ENCODE peak calls at places on chromosome 14, in five cellular contexts. Z is IMR-90, N is fibroblast of lung, K is RWPE2, L is body of pancreas. T is an unnamed sample.

GRCh38 chr14:95524706-95525512 is 8.5 kb upstream of the SYNE3 start:
- DNase-seq in L (no peak), K (no peak), N (no peak), Z (peak; percentile 71), T (no peak)

GRCh38 chr14:100755649-100756048 is 29.0 kb downstream of the DLK1 start:
- DNase-seq in Z (peak; percentile 36), L (no peak), K (no peak), N (peak; percentile 18), T (no peak)

GRCh38 chr14:105061428-105062047 is 3.7 kb downstream of the GPR132 start:
- DNase-seq in K (no peak), N (no peak), L (no peak), Z (no peak), T (peak; percentile 50)

GRCh38 chr14:99515301-99516155 is 34.3 kb downstream of the CCNK start:
- DNase-seq in L (peak; percentile 10), N (no peak), K (no peak), Z (no peak), T (no peak)

GRCh38 chr14:97441740-97442362 is 644.7 kb downstream of the VRK1 start:
- DNase-seq in K (no peak), N (no peak), Z (no peak), L (no peak), T (no peak)

GRCh38 chr14:71626281-71626835 is 305.9 kb upstream of the RGS6 start:
- DNase-seq in N (peak; percentile 50), K (no peak), Z (peak; percentile 24), L (no peak), T (no peak)

GRCh38 chr14:105055736-105056302 is 9.4 kb downstream of the GPR132 start:
- DNase-seq in N (no peak), K (no peak), L (no peak), Z (no peak), T (no peak)

GRCh38 chr14:74309125-74309654 is 6.5 kb upstream of the ABCD4 start:
- DNase-seq in N (no peak), K (no peak), L (no peak), Z (no peak), T (no peak)

GRCh38 chr14:100522616-100523021 is 64.6 kb downstream of the BEGAIN start:
- DNase-seq in Z (no peak), K (no peak), L (no peak), N (no peak), T (no peak)

GRCh38 chr14:106842687-106843086 is 1316.3 kb downstream of the TMEM121 start:
- DNase-seq in L (peak; percentile 44), K (no peak), N (no peak), Z (no peak), T (no peak)

GRCh38 chr14:52862652-52863338 is 71.4 kb upstream of the GNPNAT1 start:
- DNase-seq in Z (peak; percentile 88), K (no peak), L (no peak), N (peak; percentile 88), T (no peak)

GRCh38 chr14:36454599-36455240 is 65.3 kb downstream of the NKX2-1 start:
- DNase-seq in N (no peak), L (no peak), Z (no peak), K (no peak), T (no peak)

GRCh38 chr14:89325299-89325883 is 91.6 kb downstream of the FOXN3 start:
- DNase-seq in N (no peak), L (no peak), K (no peak), Z (no peak), T (no peak)

GRCh38 chr14:47044841-47045240 is 393.3 kb upstream of the RPL10L start:
- DNase-seq in Z (no peak), K (no peak), N (no peak), L (no peak), T (no peak)

GRCh38 chr14:96095581-96096476 is 56.7 kb downstream of the C14orf132 start:
- DNase-seq in Z (peak; percentile 92), L (peak; percentile 37), K (peak; percentile 69), N (peak; percentile 98), T (no peak)

GRCh38 chr14:70655110-70655826 is 13.6 kb downstream of the TTC9 start:
- DNase-seq in K (no peak), Z (no peak), N (no peak), L (no peak), T (peak; percentile 91)

GRCh38 chr14:80055912-80056801 is 155.1 kb downstream of the DIO2 start:
- DNase-seq in L (peak; percentile 46), K (no peak), Z (peak; percentile 78), N (peak; percentile 70), T (no peak)

GRCh38 chr14:52789118-52789517 is 2.3 kb downstream of the GNPNAT1 start:
- DNase-seq in L (no peak), K (no peak), Z (no peak), N (no peak), T (no peak)

GRCh38 chr14:95696741-95697140 is 10.5 kb downstream of the TCL1B start:
- DNase-seq in L (no peak), K (no peak), N (no peak), Z (no peak), T (no peak)

GRCh38 chr14:59363545-59364226 is 101.5 kb downstream of the GPR135 start:
- DNase-seq in K (peak; percentile 73), L (no peak), Z (peak; percentile 42), N (no peak), T (no peak)

GRCh38 chr14:95313707-95314106 is 6.0 kb downstream of the CLMN start:
- DNase-seq in Z (peak; percentile 34), L (peak; percentile 79), N (peak; percentile 89), K (no peak), T (no peak)

GRCh38 chr14:93005135-93005813 is 82.3 kb downstream of the CHGA start:
- DNase-seq in Z (no peak), L (peak; percentile 66), N (no peak), K (no peak), T (no peak)

GRCh38 chr14:91325211-91325610 is 80.7 kb upstream of the GPR68 start:
- DNase-seq in N (no peak), Z (no peak), L (no peak), K (no peak), T (peak; percentile 40)
- H3K36me3 ChIP-seq in N (no peaks in the 10 kb centered on the region), Z (no peaks in the 10 kb centered on the region), L (no peaks in the 10 kb centered on the region), K (peaks cover 43% of the 10 kb centered on the region), T (peaks cover 57% of the 10 kb centered on the region)

DNA sequence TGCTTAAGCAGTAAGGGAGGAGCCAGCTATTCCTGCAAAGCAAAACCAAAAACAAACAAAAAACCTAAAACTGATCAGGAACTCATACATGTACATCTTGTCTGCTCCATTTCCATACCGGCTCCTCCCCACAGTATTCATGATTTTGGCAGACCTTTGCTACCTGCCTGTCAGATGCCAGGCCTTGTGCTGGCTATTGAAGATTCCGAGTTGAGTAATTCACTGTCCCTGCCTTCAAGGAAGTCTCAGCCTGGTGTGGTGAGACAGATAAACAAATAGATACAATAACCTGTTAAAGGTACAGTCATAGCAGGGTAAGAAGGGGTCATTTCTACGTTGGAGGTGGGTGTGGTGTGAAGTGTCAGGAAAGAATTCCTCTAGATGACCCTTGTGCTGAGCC is 42.7 kb downstream of the SUSD6 start:
- DNase-seq in Z (no peak), L (no peak), N (no peak), K (no peak), T (no peak)
- H3K4me1 ChIP-seq in Z (peaks cover 36% of the 10 kb centered on the region), L (peaks cover 83% of the 10 kb centered on the region), N (peaks cover 16% of the 10 kb centered on the region), K (peaks cover 73% of the 10 kb centered on the region), T (peaks cover 51% of the 10 kb centered on the region)

GRCh38 chr14:67502867-67503266 is 14.3 kb upstream of the TMEM229B start:
- DNase-seq in L (no peak), N (no peak), K (no peak), Z (no peak), T (no peak)
- H3K4me3 ChIP-seq in L (no peak overlapping the region), N (no peak overlapping the region), K (no peak overlapping the region), Z (no peak overlapping the region), T (no peak overlapping the region)

GRCh38 chr14:39342768-39343167 is 89.5 kb downstream of the FBXO33 start:
- DNase-seq in N (no peak), L (no peak), K (no peak), Z (no peak), T (no peak)
- H3K36me3 ChIP-seq in N (no peaks in the 10 kb centered on the region), L (no peaks in the 10 kb centered on the region), K (peaks cover 29% of the 10 kb centered on the region), Z (no peaks in the 10 kb centered on the region), T (peaks cover 5% of the 10 kb centered on the region)

GRCh38 chr14:67517083-67517482 is 16.0 kb upstream of the PLEKHH1 start:
- DNase-seq in N (no peak), Z (no peak), K (no peak), L (peak; percentile 72), T (no peak)

GRCh38 chr14:67514650-67515385 is 18.3 kb upstream of the PLEKHH1 start:
- DNase-seq in K (no peak), Z (peak; percentile 33), L (peak; percentile 51), N (peak; percentile 37), T (peak; percentile 54)

GRCh38 chr14:67515386-67516079 is 17.6 kb upstream of the PLEKHH1 start:
- DNase-seq in L (peak; percentile 20), N (no peak), Z (no peak), K (no peak), T (no peak)

GRCh38 chr14:67514203-67514607 is 18.9 kb upstream of the PLEKHH1 start:
- DNase-seq in L (peak; percentile 36), Z (no peak), N (no peak), K (no peak), T (no peak)

GRCh38 chr14:67516679-67517078 is 16.4 kb upstream of the PLEKHH1 start:
- DNase-seq in K (no peak), L (no peak), N (no peak), Z (no peak), T (no peak)
- H3K4me1 ChIP-seq in K (no peaks in the 10 kb centered on the region), L (peaks cover 38% of the 10 kb centered on the region), N (no peaks in the 10 kb centered on the region), Z (no peaks in the 10 kb centered on the region), T (peaks cover 26% of the 10 kb centered on the region)

GRCh38 chr14:85531141-85531593 is 1.2 kb downstream of the FLRT2 start:
- DNase-seq in N (peak; percentile 80), Z (peak; percentile 58), K (peak; percentile 77), L (peak; percentile 73), T (no peak)

GRCh38 chr14:85528882-85529585 is 910 bp upstream of the FLRT2 start:
- DNase-seq in L (no peak), K (no peak), Z (peak; percentile 72), N (peak; percentile 70), T (no peak)

GRCh38 chr14:85529803-85530574 is at the start of gene FLRT2:
- DNase-seq in N (peak; percentile 71), Z (peak; percentile 44), K (peak; percentile 68), L (peak; percentile 71), T (no peak)

GRCh38 chr14:85531594-85532391 is 1.8 kb downstream of the FLRT2 start:
- DNase-seq in K (peak; percentile 86), N (peak; percentile 86), L (peak; percentile 69), Z (peak; percentile 80), T (no peak)

DNA sequence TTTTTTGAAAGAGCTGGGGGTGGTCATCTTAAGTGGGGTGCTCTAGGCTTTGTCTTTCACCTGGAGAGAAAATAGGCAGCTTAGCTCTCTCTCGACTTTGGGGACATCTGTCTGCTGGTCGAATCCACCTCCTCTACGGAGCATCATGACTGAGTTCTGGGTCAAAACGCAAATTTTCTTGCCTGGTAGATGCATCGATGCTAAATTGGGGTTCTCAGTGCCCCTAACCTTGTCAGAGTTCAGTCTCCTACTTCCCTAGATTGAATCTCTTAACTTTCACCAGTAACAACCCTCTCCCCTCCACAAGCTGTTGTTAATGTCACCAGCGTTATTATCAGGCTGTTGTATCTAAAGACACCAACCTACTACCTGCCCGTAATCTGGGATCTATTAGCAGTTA is 682 bp downstream of the FLRT2 start:
- DNase-seq in L (no peak), Z (no peak), K (no peak), N (no peak), T (no peak)
- H3K4me3 ChIP-seq in L (peak overlapping the region; percentile 73), Z (peak overlapping the region; percentile 67), K (peak overlapping the region; percentile 58), N (peak overlapping the region; percentile 85), T (no peak overlapping the region)